ENCODE peak calls at places on chromosomes 16 and 17, in ten cellular contexts. One of them, this sample, is unnamed.

GRCh38 chr16:57264950-57265371 is 19.5 kb downstream of the PLLP start:
- DNase-seq in astrocyte of the spinal cord: no peak
- DNase-seq in ELR: no peak
- DNase-seq in activated CD8-positive, alpha-beta memory T cell treated with anti-CD3 and anti-CD28 coated beads for 24 hours: no peak
- DNase-seq in globus pallidus: no peak
- DNase-seq in A549: no peak
- DNase-seq in AG09319: no peak
- DNase-seq in NCI-H2029 treated with DMSO at 0.1 percent for 48 hours: no peak
- DNase-seq in OCI-LY7: no peak
- DNase-seq in AG04450: no peak
- DNase-seq in this sample: no peak

GRCh38 chr16:55663770-55664677 is 8.2 kb downstream of the SLC6A2 start:
- DNase-seq in ELR: no peak
- DNase-seq in A549: no peak
- DNase-seq in globus pallidus: no peak
- DNase-seq in AG09319: no peak
- DNase-seq in activated CD8-positive, alpha-beta memory T cell treated with anti-CD3 and anti-CD28 coated beads for 24 hours: no peak
- DNase-seq in NCI-H2029 treated with DMSO at 0.1 percent for 48 hours: no peak
- DNase-seq in AG04450: no peak
- DNase-seq in OCI-LY7: no peak
- DNase-seq in astrocyte of the spinal cord: no peak
- DNase-seq in this sample: peak

GRCh38 chr17:31686495-31686894 is 172.5 kb downstream of the COPRS start:
- DNase-seq in ELR: no peak
- DNase-seq in AG04450: no peak
- DNase-seq in NCI-H2029 treated with DMSO at 0.1 percent for 48 hours: no peak
- DNase-seq in astrocyte of the spinal cord: no peak
- DNase-seq in OCI-LY7: no peak
- DNase-seq in A549: no peak
- DNase-seq in AG09319: no peak
- DNase-seq in activated CD8-positive, alpha-beta memory T cell treated with anti-CD3 and anti-CD28 coated beads for 24 hours: no peak
- DNase-seq in globus pallidus: no peak
- DNase-seq in this sample: no peak

GRCh38 chr16:9971907-9972306 is 210.3 kb downstream of the GRIN2A start:
- DNase-seq in OCI-LY7: no peak
- DNase-seq in globus pallidus: no peak
- DNase-seq in A549: no peak
- DNase-seq in astrocyte of the spinal cord: no peak
- DNase-seq in AG09319: no peak
- DNase-seq in activated CD8-positive, alpha-beta memory T cell treated with anti-CD3 and anti-CD28 coated beads for 24 hours: no peak
- DNase-seq in ELR: no peak
- DNase-seq in NCI-H2029 treated with DMSO at 0.1 percent for 48 hours: no peak
- DNase-seq in AG04450: no peak
- DNase-seq in this sample: no peak

GRCh38 chr17:72405662-72406230 is 284.9 kb downstream of the SOX9 start:
- DNase-seq in activated CD8-positive, alpha-beta memory T cell treated with anti-CD3 and anti-CD28 coated beads for 24 hours: no peak
- DNase-seq in AG04450: no peak
- DNase-seq in AG09319: no peak
- DNase-seq in globus pallidus: no peak
- DNase-seq in A549: no peak
- DNase-seq in OCI-LY7: no peak
- DNase-seq in astrocyte of the spinal cord: no peak
- DNase-seq in NCI-H2029 treated with DMSO at 0.1 percent for 48 hours: no peak
- DNase-seq in ELR: no peak
- DNase-seq in this sample: no peak

GRCh38 chr17:57597531-57598453 is 147.3 kb downstream of the CCDC182 start:
- DNase-seq in OCI-LY7: peak
- DNase-seq in NCI-H2029 treated with DMSO at 0.1 percent for 48 hours: no peak
- DNase-seq in globus pallidus: peak
- DNase-seq in activated CD8-positive, alpha-beta memory T cell treated with anti-CD3 and anti-CD28 coated beads for 24 hours: no peak
- DNase-seq in AG09319: peak
- DNase-seq in AG04450: no peak
- DNase-seq in ELR: peak
- DNase-seq in A549: peak
- DNase-seq in astrocyte of the spinal cord: peak
- DNase-seq in this sample: peak

GRCh38 chr17:40369923-40370322 is 5.4 kb upstream of the GJD3 start:
- DNase-seq in AG04450: no peak
- DNase-seq in AG09319: no peak
- DNase-seq in astrocyte of the spinal cord: no peak
- DNase-seq in A549: no peak
- DNase-seq in activated CD8-positive, alpha-beta memory T cell treated with anti-CD3 and anti-CD28 coated beads for 24 hours: no peak
- DNase-seq in OCI-LY7: no peak
- DNase-seq in globus pallidus: no peak
- DNase-seq in NCI-H2029 treated with DMSO at 0.1 percent for 48 hours: no peak
- DNase-seq in ELR: no peak
- DNase-seq in this sample: no peak

GRCh38 chr16:89052824-89053724 is 40.6 kb upstream of the ACSF3 start:
- DNase-seq in NCI-H2029 treated with DMSO at 0.1 percent for 48 hours: peak
- DNase-seq in ELR: no peak
- DNase-seq in AG09319: no peak
- DNase-seq in activated CD8-positive, alpha-beta memory T cell treated with anti-CD3 and anti-CD28 coated beads for 24 hours: no peak
- DNase-seq in globus pallidus: peak
- DNase-seq in astrocyte of the spinal cord: peak
- DNase-seq in A549: peak
- DNase-seq in OCI-LY7: no peak
- DNase-seq in AG04450: no peak
- DNase-seq in this sample: peak

GRCh38 chr16:76539609-76540008 is 262.4 kb downstream of the CNTNAP4 start:
- DNase-seq in activated CD8-positive, alpha-beta memory T cell treated with anti-CD3 and anti-CD28 coated beads for 24 hours: no peak
- DNase-seq in astrocyte of the spinal cord: no peak
- DNase-seq in ELR: no peak
- DNase-seq in AG04450: no peak
- DNase-seq in AG09319: no peak
- DNase-seq in A549: no peak
- DNase-seq in OCI-LY7: no peak
- DNase-seq in globus pallidus: no peak
- DNase-seq in NCI-H2029 treated with DMSO at 0.1 percent for 48 hours: no peak
- DNase-seq in this sample: no peak

GRCh38 chr17:33523577-33523981 is 230.5 kb upstream of the ASIC2 start:
- DNase-seq in OCI-LY7: no peak
- DNase-seq in NCI-H2029 treated with DMSO at 0.1 percent for 48 hours: no peak
- DNase-seq in astrocyte of the spinal cord: no peak
- DNase-seq in AG04450: no peak
- DNase-seq in globus pallidus: no peak
- DNase-seq in ELR: no peak
- DNase-seq in AG09319: no peak
- DNase-seq in A549: no peak
- DNase-seq in activated CD8-positive, alpha-beta memory T cell treated with anti-CD3 and anti-CD28 coated beads for 24 hours: no peak
- DNase-seq in this sample: no peak

GRCh38 chr16:77599793-77600415 is 122.4 kb upstream of the NUDT7 start:
- DNase-seq in ELR: peak
- DNase-seq in astrocyte of the spinal cord: peak
- DNase-seq in activated CD8-positive, alpha-beta memory T cell treated with anti-CD3 and anti-CD28 coated beads for 24 hours: no peak
- DNase-seq in AG04450: no peak
- DNase-seq in OCI-LY7: peak
- DNase-seq in A549: peak
- DNase-seq in globus pallidus: no peak
- DNase-seq in NCI-H2029 treated with DMSO at 0.1 percent for 48 hours: peak
- DNase-seq in AG09319: no peak
- DNase-seq in this sample: peak

GRCh38 chr16:81641403-81642106 is 137.5 kb upstream of the PLCG2 start:
- DNase-seq in ELR: no peak
- DNase-seq in astrocyte of the spinal cord: no peak
- DNase-seq in AG09319: no peak
- DNase-seq in A549: no peak
- DNase-seq in NCI-H2029 treated with DMSO at 0.1 percent for 48 hours: no peak
- DNase-seq in OCI-LY7: no peak
- DNase-seq in globus pallidus: no peak
- DNase-seq in activated CD8-positive, alpha-beta memory T cell treated with anti-CD3 and anti-CD28 coated beads for 24 hours: no peak
- DNase-seq in AG04450: no peak
- DNase-seq in this sample: no peak